ENCODE peak calls at places on chromosomes 6 and 20, in nine cellular contexts. G is PC-3, U is brain microvascular endothelial cell, B is dorsolateral prefrontal cortex, I is left ventricle myocardium inferior, P is H9, K is body of pancreas, R is fibroblast of lung, D is lung. E is an unnamed sample.
A peak's percentile ranks its signal among the peaks of the same experiment; 100 is the strongest.

GRCh38 chr6:27388293-27389197 is at the start of gene ZNF391:
- DNase-seq in G (peak; percentile 79), U (peak; percentile 88), B (peak; percentile 90), I (peak; percentile 70), P (peak; percentile 91), K (peak; percentile 85), R (peak; percentile 92), D (peak; percentile 61), E (peak; percentile 76)

GRCh38 chr6:1995521-1996110 is 249.8 kb downstream of the GMDS start:
- DNase-seq in G (no peak), U (no peak), B (no peak), I (no peak), P (no peak), K (no peak), R (peak; percentile 53), D (no peak), E (no peak)

GRCh38 chr20:10332656-10333421 is 101.2 kb downstream of the MKKS start:
- DNase-seq in G (no peak), U (no peak), B (no peak), I (no peak), P (no peak), K (no peak), R (peak; percentile 40), D (no peak), E (no peak)

GRCh38 chr6:32933661-32934085 is 7.2 kb downstream of the HLA-DMB start:
- DNase-seq in G (peak; percentile 80), U (peak; percentile 74), B (peak; percentile 46), I (peak; percentile 78), P (peak; percentile 66), K (peak; percentile 87), R (peak; percentile 58), D (peak; percentile 76), E (peak; percentile 44)

GRCh38 chr6:107819976-107820551 is 4.0 kb downstream of the SCML4 start:
- DNase-seq in G (no peak), U (no peak), B (no peak), I (no peak), P (peak; percentile 49), K (no peak), R (no peak), D (no peak), E (no peak)

GRCh38 chr20:53834044-53834442 is 236.4 kb downstream of the BCAS1 start:
- DNase-seq in G (peak; percentile 74), U (no peak), B (no peak), I (no peak), P (no peak), K (no peak), R (peak; percentile 64), D (no peak), E (peak; percentile 6)

GRCh38 chr6:46051962-46052361 is 36.3 kb upstream of the CLIC5 start:
- DNase-seq in G (no peak), U (no peak), B (no peak), I (no peak), P (no peak), K (no peak), R (peak; percentile 69), D (no peak), E (no peak)

GRCh38 chr20:3115190-3116107 is 30.9 kb upstream of the AVP start:
- DNase-seq in G (peak; percentile 76), U (peak; percentile 25), B (no peak), I (no peak), P (peak; percentile 73), K (peak; percentile 46), R (peak; percentile 44), D (no peak), E (peak; percentile 46)

GRCh38 chr6:78835817-78836216 is 31.5 kb upstream of the IRAK1BP1 start:
- DNase-seq in G (peak; percentile 35), U (no peak), B (no peak), I (no peak), P (no peak), K (no peak), R (no peak), D (no peak), E (no peak)

GRCh38 chr6:31053873-31054272 is 43.6 kb downstream of the MUC22 start:
- DNase-seq in G (no peak), U (no peak), B (no peak), I (peak; percentile 28), P (no peak), K (no peak), R (no peak), D (no peak), E (no peak)

GRCh38 chr6:159267165-159267564 is 98.0 kb downstream of the FNDC1 start:
- DNase-seq in G (peak; percentile 28), U (peak; percentile 19), B (no peak), I (no peak), P (no peak), K (no peak), R (peak; percentile 4), D (no peak), E (no peak)

GRCh38 chr6:31576897-31577341 is 1.6 kb downstream of the TNF start:
- DNase-seq in G (no peak), U (no peak), B (no peak), I (no peak), P (no peak), K (no peak), R (no peak), D (no peak), E (no peak)

GRCh38 chr6:55726144-55726543 is 147.2 kb upstream of the HMGCLL1 start:
- DNase-seq in G (no peak), U (no peak), B (no peak), I (no peak), P (no peak), K (no peak), R (peak; percentile 5), D (no peak), E (peak; percentile 1)

GRCh38 chr6:84458271-84458670 is 230.8 kb upstream of the CEP162 start:
- DNase-seq in G (no peak), U (no peak), B (no peak), I (no peak), P (no peak), K (no peak), R (no peak), D (no peak), E (no peak)

GRCh38 chr20:21510414-21510971 is 3.4 kb downstream of the NKX2-2 start:
- DNase-seq in G (no peak), U (no peak), B (no peak), I (no peak), P (peak; percentile 52), K (no peak), R (peak; percentile 32), D (no peak), E (no peak)

GRCh38 chr20:21509597-21510331 is 4.1 kb downstream of the NKX2-2 start:
- DNase-seq in G (no peak), U (no peak), B (no peak), I (no peak), P (peak; percentile 41), K (no peak), R (peak; percentile 67), D (no peak), E (no peak)

GRCh38 chr20:21507275-21508229 is 6.3 kb downstream of the NKX2-2 start:
- DNase-seq in G (no peak), U (no peak), B (no peak), I (no peak), P (no peak), K (no peak), R (no peak), D (no peak), E (no peak)

GRCh38 chr20:21509079-21509596 is 4.7 kb downstream of the NKX2-2 start:
- DNase-seq in G (no peak), U (no peak), B (no peak), I (no peak), P (no peak), K (no peak), R (no peak), D (no peak), E (no peak)

GRCh38 chr20:21508230-21509078 is 5.4 kb downstream of the NKX2-2 start:
- DNase-seq in G (no peak), U (no peak), B (peak; percentile 83), I (no peak), P (peak; percentile 57), K (no peak), R (no peak), D (no peak), E (no peak)
- H3K27me3 ChIP-seq in G (peaks cover 62% of the 10 kb centered on the region), U (peaks cover 69% of the 10 kb centered on the region), B (peaks cover 71% of the 10 kb centered on the region), I (peaks cover 100% of the 10 kb centered on the region), P (peaks cover 68% of the 10 kb centered on the region), K (no peaks in the 10 kb centered on the region), R (peaks cover 52% of the 10 kb centered on the region), D (peaks cover 26% of the 10 kb centered on the region), E (no peaks in the 10 kb centered on the region)

DNA sequence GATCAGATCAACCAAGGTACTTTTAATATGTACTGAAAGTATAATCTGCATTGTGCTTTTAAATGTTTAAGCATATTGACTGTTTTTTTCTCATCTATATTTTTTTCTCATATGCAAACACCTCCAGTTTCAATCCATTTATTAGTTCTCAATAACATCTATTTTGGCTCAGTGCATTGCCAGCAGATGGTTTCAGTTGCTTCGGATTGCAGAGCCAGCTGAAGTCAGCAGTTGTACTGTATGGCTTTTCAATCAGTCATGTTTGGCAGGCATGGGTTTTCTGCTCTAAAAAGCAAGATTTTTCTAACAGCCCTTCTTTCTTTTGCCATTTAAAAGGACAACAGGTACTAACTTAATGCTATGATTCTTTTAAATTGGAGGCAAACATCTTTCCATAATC is 121.2 kb downstream of the CD109 start:
- DNase-seq in G (no peak), U (no peak), B (no peak), I (no peak), P (no peak), K (no peak), R (no peak), D (no peak), E (no peak)
- H3K27me3 ChIP-seq in G (no peaks in the 10 kb centered on the region), U (no peaks in the 10 kb centered on the region), B (no peaks in the 10 kb centered on the region), I (no peaks in the 10 kb centered on the region), P (no peaks in the 10 kb centered on the region), K (no peaks in the 10 kb centered on the region), R (no peaks in the 10 kb centered on the region), D (no peaks in the 10 kb centered on the region), E (no peaks in the 10 kb centered on the region)

GRCh38 chr20:31851240-31851955 is 6.0 kb upstream of the FOXS1 start:
- DNase-seq in G (peak; percentile 51), U (no peak), B (no peak), I (no peak), P (no peak), K (no peak), R (no peak), D (no peak), E (peak; percentile 53)
- H3K27me3 ChIP-seq in G (peaks cover 28% of the 10 kb centered on the region), U (peaks cover 12% of the 10 kb centered on the region), B (peaks cover 32% of the 10 kb centered on the region), I (peaks cover 80% of the 10 kb centered on the region), P (no peaks in the 10 kb centered on the region), K (no peaks in the 10 kb centered on the region), R (peaks cover 28% of the 10 kb centered on the region), D (no peaks in the 10 kb centered on the region), E (peaks cover 51% of the 10 kb centered on the region)

DNA sequence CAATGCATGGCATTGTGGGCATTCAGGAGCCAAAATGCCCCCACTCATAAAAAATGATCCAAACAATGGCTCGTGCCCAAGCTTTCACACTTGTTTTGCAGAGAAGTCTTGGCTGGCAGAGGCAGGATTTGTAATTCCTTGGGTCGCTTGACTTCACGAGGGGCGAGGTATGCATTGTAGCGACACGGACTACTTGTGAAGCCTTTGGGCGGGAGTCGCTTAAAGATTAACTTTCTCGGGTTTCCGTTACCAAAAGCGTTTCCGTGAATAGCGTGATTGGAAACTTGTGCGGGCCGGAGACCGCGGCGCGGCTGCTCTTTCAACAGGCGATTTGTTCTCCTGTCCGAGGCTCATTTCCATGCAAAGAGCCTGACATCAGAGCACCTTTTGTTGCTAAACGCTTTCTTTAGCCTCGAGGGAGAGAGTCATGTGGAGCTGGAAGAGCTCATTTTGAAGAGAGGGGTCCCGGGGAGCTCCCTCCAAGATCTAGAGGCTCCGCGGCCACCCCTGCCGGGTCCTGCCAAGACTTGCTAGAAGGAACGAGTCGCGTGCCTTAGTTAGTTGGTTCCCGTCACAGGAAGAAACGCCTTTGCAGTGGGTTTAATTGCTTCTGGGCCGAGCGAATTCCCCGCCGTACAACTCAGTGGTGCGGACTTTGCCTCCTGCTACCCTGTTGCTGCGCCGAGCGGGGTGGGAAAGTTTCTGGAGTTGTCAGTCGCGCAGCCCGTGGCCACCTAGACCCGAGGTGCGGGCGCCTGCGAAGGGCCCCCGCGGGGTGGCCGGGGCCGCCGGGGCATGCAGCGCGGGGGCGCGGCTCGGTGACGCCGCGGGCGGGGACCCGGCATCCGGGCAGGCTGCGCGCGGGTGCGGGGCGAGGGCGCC is at the start of gene SASH1:
- DNase-seq in G (peak; percentile 75), U (peak; percentile 55), B (peak; percentile 52), I (peak; percentile 66), P (peak; percentile 92), K (peak; percentile 75), R (peak; percentile 82), D (peak; percentile 58), E (peak; percentile 84)
- H3K27me3 ChIP-seq in G (no peaks in the 10 kb centered on the region), U (no peaks in the 10 kb centered on the region), B (no peaks in the 10 kb centered on the region), I (no peaks in the 10 kb centered on the region), P (no peaks in the 10 kb centered on the region), K (no peaks in the 10 kb centered on the region), R (no peaks in the 10 kb centered on the region), D (no peaks in the 10 kb centered on the region), E (no peaks in the 10 kb centered on the region)

E was measured in PC-9.